ENCODE peak calls at places on chromosomes 12 and 14, in seven cellular contexts. U is H9, D is neural crest cell, N is mammary epithelial cell, T is tibial artery, C is fibroblast of pulmonary artery, X is A549. I is an unnamed sample.

GRCh38 chr14:47626151-47627035 is 49.0 kb downstream of the MDGA2 start:
- DNase-seq in D (no peak), N (no peak), U (no peak), X (no peak), T (no peak), C (no peak), I (no peak)

GRCh38 chr14:80414080-80414479 is 202.8 kb upstream of the DIO2 start:
- DNase-seq in D (no peak), U (no peak), T (no peak), C (no peak), X (no peak), N (no peak), I (no peak)

GRCh38 chr12:31238764-31239387 is 87.1 kb downstream of the SINHCAF start:
- DNase-seq in D (peak; percentile 73), T (peak; percentile 77), X (peak; percentile 79), U (peak; percentile 84), N (peak; percentile 61), C (peak; percentile 69), I (peak; percentile 78)

GRCh38 chr14:104595911-104596450 is 8.6 kb downstream of the TMEM179 start:
- DNase-seq in D (no peak), X (no peak), C (no peak), T (no peak), N (no peak), U (no peak), I (no peak)

GRCh38 chr12:6182279-6182898 is 17.8 kb upstream of the CD9 start:
- DNase-seq in D (peak; percentile 46), U (peak; percentile 50), N (peak; percentile 79), X (no peak), C (peak; percentile 88), T (peak; percentile 69), I (no peak)

GRCh38 chr14:26765301-26765700 is 167.5 kb upstream of the NOVA1 start:
- DNase-seq in X (no peak), U (no peak), T (no peak), C (no peak), D (no peak), N (no peak), I (no peak)

GRCh38 chr12:10406725-10407124 is 2.8 kb downstream of the KLRC4 start:
- DNase-seq in U (no peak), T (peak; percentile 68), X (no peak), N (no peak), C (no peak), D (no peak), I (no peak)

GRCh38 chr12:2998789-2999264 is 39.6 kb downstream of the TEAD4 start:
- DNase-seq in T (peak; percentile 53), D (no peak), C (peak; percentile 81), X (no peak), N (no peak), U (peak; percentile 86), I (no peak)

GRCh38 chr14:22903742-22904087 is 15.2 kb downstream of the RBM23 start:
- DNase-seq in D (no peak), T (no peak), U (no peak), C (no peak), N (no peak), X (no peak), I (no peak)

GRCh38 chr12:80937391-80938238 is at the start of gene LIN7A:
- DNase-seq in U (peak; percentile 69), C (peak; percentile 15), T (peak; percentile 25), D (peak; percentile 41), N (peak; percentile 7), X (peak; percentile 12), I (peak; percentile 38)

DNA sequence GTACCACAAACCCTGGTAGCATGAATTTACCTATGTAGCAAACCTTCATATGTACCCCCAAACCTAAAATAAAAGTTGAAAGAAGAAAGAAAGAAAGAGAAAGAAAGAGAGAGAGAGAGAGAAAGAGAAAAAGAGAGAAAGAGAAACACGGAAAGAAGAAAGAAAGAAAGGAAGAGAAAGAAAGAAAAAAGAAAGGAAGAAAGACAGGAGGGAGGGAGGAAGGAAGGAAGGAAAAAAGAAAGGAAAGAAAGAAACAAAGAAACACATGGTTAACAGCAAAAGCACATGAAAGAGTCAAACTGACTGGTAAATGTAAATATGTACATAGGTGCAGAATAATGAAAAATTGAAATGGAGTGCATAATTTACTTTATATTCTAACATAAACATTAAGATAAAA is 903.4 kb downstream of the LRFN5 start:
- DNase-seq in N (no peak), X (no peak), U (no peak), T (no peak), D (no peak), C (no peak), I (no peak)
- TF ChIP-seq CTCF in N (no peak), X (no peak), U (no peak), T (no peak), D (no peak), C (no peak), I (no peak)

GRCh38 chr12:121228919-121229650 is 19.2 kb downstream of the P2RX4 start:
- DNase-seq in T (no peak), X (no peak), U (no peak), C (no peak), N (no peak), D (no peak), I (no peak)
- TF ChIP-seq CTCF in T (no peak), X (no peak), U (no peak), C (no peak), N (no peak), D (no peak), I (no peak)

GRCh38 chr14:60332046-60332399 is 83.0 kb downstream of the PPM1A start:
- DNase-seq in N (no peak), T (no peak), X (no peak), C (no peak), U (no peak), D (no peak), I (no peak)
- TF ChIP-seq CTCF in N (no peak), T (no peak), X (no peak), C (no peak), U (no peak), D (no peak), I (no peak)

GRCh38 chr12:114213055-114213561 is 192.8 kb downstream of the TBX5 start:
- DNase-seq in U (no peak), C (no peak), D (no peak), N (no peak), X (no peak), T (no peak), I (no peak)
- TF ChIP-seq CTCF in U (peak; percentile 52), C (no peak), D (peak; percentile 25), N (no peak), X (no peak), T (no peak), I (no peak)

GRCh38 chr14:68656452-68656851 is 136.4 kb downstream of the ZFP36L1 start:
- DNase-seq in X (no peak), D (no peak), U (peak; percentile 20), C (no peak), N (no peak), T (no peak), I (no peak)

GRCh38 chr14:68655021-68655811 is 137.7 kb downstream of the ZFP36L1 start:
- DNase-seq in T (no peak), C (peak; percentile 37), X (no peak), U (no peak), N (peak; percentile 76), D (no peak), I (no peak)

GRCh38 chr14:68654471-68654941 is 138.4 kb downstream of the ZFP36L1 start:
- DNase-seq in X (no peak), T (no peak), N (no peak), D (no peak), C (no peak), U (peak; percentile 10), I (no peak)

GRCh38 chr14:68657300-68658028 is 135.4 kb downstream of the ZFP36L1 start:
- DNase-seq in T (no peak), U (peak; percentile 8), X (no peak), N (no peak), D (no peak), C (no peak), I (no peak)

DNA sequence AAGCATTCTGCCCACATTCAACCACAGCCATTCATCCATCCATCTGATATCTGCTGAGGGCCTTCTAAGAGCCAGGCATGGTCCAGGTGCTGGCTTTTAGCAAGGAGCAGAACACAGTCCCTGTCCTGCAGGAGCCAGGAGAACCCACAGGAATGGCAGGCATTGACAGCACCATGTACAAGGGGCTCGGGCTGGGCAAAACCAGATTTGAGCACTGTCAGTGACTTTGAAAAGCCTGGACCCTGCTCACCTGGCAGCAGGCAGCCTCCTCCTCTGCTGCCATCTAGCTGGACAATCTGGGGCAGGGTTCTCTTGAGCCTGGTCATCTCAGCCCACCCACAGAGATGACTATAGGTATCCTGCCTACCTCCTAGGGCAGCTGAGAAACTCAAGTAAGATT is 136.9 kb downstream of the ZFP36L1 start:
- DNase-seq in U (no peak), D (no peak), T (no peak), N (peak; percentile 31), X (no peak), C (no peak), I (no peak)
- TF ChIP-seq CTCF in U (peak; percentile 41), D (no peak), T (peak; percentile 4), N (peak; percentile 43), X (peak; percentile 29), C (no peak), I (no peak)

DNA sequence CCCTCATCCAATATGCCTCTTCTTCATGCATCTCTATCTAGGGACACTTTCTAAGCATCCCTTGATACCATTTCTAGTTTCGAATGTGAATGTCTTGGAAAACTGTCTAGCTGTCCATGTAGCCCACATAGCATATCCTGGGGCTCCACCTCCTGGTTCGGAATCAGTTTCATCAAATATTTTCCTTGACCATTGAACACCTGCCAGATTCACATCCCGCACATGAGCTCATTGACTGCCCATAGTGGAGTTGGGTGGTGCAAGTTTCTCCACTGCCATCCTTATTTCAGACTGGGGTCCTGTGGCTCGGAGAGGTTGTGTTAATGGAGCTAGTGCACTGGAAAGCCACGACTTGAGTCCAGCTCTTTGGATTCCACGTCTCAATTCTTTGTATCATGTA is 58.6 kb upstream of the TMEM263 start:
- DNase-seq in T (no peak), N (no peak), X (no peak), C (peak; percentile 24), D (no peak), U (no peak), I (no peak)
- TF ChIP-seq CTCF in T (no peak), N (peak; percentile 9), X (peak; percentile 30), C (no peak), D (no peak), U (no peak), I (no peak)

DNA sequence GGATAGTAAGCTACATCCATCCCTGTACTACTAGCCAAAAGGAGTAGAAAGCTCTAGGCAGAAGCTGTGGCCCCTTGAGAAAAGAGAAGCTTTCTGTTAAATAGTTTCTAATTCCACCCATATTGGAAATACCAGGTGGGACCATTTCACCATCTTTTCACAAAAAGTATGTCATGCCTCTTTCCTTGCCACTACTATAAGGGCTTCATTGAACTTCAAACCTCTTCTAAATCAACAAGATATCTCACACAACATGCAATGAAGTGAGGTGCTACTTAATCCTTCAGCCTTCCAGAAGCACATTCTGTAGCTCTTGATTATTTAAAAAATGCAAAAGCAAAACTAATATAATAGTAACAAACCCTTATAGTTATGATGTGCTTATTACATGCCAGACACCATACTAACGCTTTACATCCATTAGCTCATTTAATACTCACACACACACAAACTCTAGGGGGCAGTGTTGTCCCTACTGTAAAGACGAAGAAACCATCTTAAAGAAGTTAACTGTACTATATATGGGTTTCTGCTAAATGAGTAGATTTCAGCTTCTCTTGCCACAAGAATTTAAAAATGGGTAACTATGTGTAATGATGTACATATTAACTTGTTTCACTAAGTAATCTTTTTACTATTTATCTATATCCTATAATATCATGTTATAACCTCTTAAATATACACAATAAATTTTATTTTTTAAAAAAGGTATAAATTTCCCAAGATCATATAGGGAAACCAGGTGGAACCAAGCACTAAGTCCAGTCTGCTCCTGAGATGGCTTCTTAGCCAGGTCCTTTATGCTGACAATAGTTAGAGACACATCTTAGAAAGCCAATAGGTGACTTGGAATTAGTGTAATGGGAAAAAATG is 124.4 kb downstream of the RPS29 start:
- DNase-seq in D (peak; percentile 37), X (peak; percentile 18), C (peak; percentile 89), T (peak; percentile 31), U (no peak), N (peak; percentile 66), I (peak; percentile 40)
- TF ChIP-seq CTCF in D (peak; percentile 82), X (peak; percentile 78), C (peak; percentile 83), T (peak; percentile 34), U (peak; percentile 91), N (peak; percentile 76), I (peak; percentile 47)

I was measured in GM20000.